ENCODE peak calls at places on chromosomes 5 and 9, in five cellular contexts. One of them, this sample, is unnamed.

GRCh38 chr5:14171091-14171490 is 27.9 kb downstream of the TRIO start:
- DNase-seq in choroid plexus epithelial cell: no peak
- DNase-seq in brain microvascular endothelial cell: no peak
- DNase-seq in mammary epithelial cell: no peak
- DNase-seq in posterior cingulate gyrus: no peak
- DNase-seq in this sample: no peak

GRCh38 chr9:6351757-6352156 is 23.6 kb downstream of the TPD52L3 start:
- DNase-seq in posterior cingulate gyrus: no peak
- DNase-seq in choroid plexus epithelial cell: peak; percentile 13
- DNase-seq in brain microvascular endothelial cell: no peak
- DNase-seq in mammary epithelial cell: peak; percentile 9
- DNase-seq in this sample: no peak

GRCh38 chr5:83562817-83563557 is 91.4 kb downstream of the VCAN start:
- DNase-seq in choroid plexus epithelial cell: peak; percentile 62
- DNase-seq in posterior cingulate gyrus: peak; percentile 70
- DNase-seq in mammary epithelial cell: no peak
- DNase-seq in brain microvascular endothelial cell: no peak
- DNase-seq in this sample: peak; percentile 54

GRCh38 chr5:96752341-96753016 is 55.3 kb downstream of the ERAP1 start:
- DNase-seq in posterior cingulate gyrus: no peak
- DNase-seq in brain microvascular endothelial cell: peak; percentile 40
- DNase-seq in choroid plexus epithelial cell: peak; percentile 85
- DNase-seq in mammary epithelial cell: peak; percentile 12
- DNase-seq in this sample: peak; percentile 76

GRCh38 chr5:153463806-153464205 is 26.7 kb upstream of the GRIA1 start:
- DNase-seq in posterior cingulate gyrus: no peak
- DNase-seq in mammary epithelial cell: peak; percentile 47
- DNase-seq in choroid plexus epithelial cell: peak; percentile 11
- DNase-seq in brain microvascular endothelial cell: peak; percentile 29
- DNase-seq in this sample: peak; percentile 31

GRCh38 chr9:8890695-8891094 is 1091.1 kb upstream of the DMAC1 start:
- DNase-seq in posterior cingulate gyrus: no peak
- DNase-seq in mammary epithelial cell: no peak
- DNase-seq in choroid plexus epithelial cell: no peak
- DNase-seq in brain microvascular endothelial cell: no peak
- DNase-seq in this sample: no peak

GRCh38 chr5:73745806-73746205 is 119.8 kb downstream of the ARHGEF28 start:
- DNase-seq in brain microvascular endothelial cell: no peak
- DNase-seq in choroid plexus epithelial cell: no peak
- DNase-seq in posterior cingulate gyrus: no peak
- DNase-seq in mammary epithelial cell: no peak
- DNase-seq in this sample: no peak

GRCh38 chr9:38346811-38347735 is 45.4 kb upstream of the ALDH1B1 start:
- DNase-seq in brain microvascular endothelial cell: no peak
- DNase-seq in posterior cingulate gyrus: no peak
- DNase-seq in choroid plexus epithelial cell: peak; percentile 23
- DNase-seq in mammary epithelial cell: no peak
- DNase-seq in this sample: peak; percentile 26

GRCh38 chr5:177169271-177169670 is 35.7 kb downstream of the NSD1 start:
- DNase-seq in mammary epithelial cell: no peak
- DNase-seq in choroid plexus epithelial cell: no peak
- DNase-seq in brain microvascular endothelial cell: no peak
- DNase-seq in posterior cingulate gyrus: no peak
- DNase-seq in this sample: no peak

GRCh38 chr5:68147659-68148058 is 67.9 kb upstream of the PIK3R1 start:
- DNase-seq in mammary epithelial cell: no peak
- DNase-seq in choroid plexus epithelial cell: no peak
- DNase-seq in posterior cingulate gyrus: no peak
- DNase-seq in brain microvascular endothelial cell: no peak
- DNase-seq in this sample: no peak

GRCh38 chr9:105026451-105026850 is 98.5 kb upstream of the ABCA1 start:
- DNase-seq in brain microvascular endothelial cell: peak; percentile 74
- DNase-seq in posterior cingulate gyrus: no peak
- DNase-seq in choroid plexus epithelial cell: peak; percentile 65
- DNase-seq in mammary epithelial cell: peak; percentile 41
- DNase-seq in this sample: peak; percentile 59

GRCh38 chr5:87413116-87413645 is 451 bp upstream of the CCNH start:
- DNase-seq in posterior cingulate gyrus: no peak
- DNase-seq in choroid plexus epithelial cell: peak; percentile 37
- DNase-seq in brain microvascular endothelial cell: no peak
- DNase-seq in mammary epithelial cell: no peak
- DNase-seq in this sample: no peak